ENCODE peak calls at places on chromosome 11, in six cellular contexts. One of them, this sample, is unnamed.

GRCh38 chr11:88414981-88415391 is 77.5 kb upstream of the CTSC start:
- DNase-seq in mesenchymal stem cell: peak
- DNase-seq in IMR-90: peak
- DNase-seq in trophoblast cell: no peak
- DNase-seq in neuronal stem cell: no peak
- DNase-seq in H9: no peak
- DNase-seq in this sample: no peak

GRCh38 chr11:102727890-102728289 is 3.1 kb upstream of the MMP8 start:
- DNase-seq in neuronal stem cell: no peak
- DNase-seq in H9: no peak
- DNase-seq in trophoblast cell: peak
- DNase-seq in IMR-90: peak
- DNase-seq in mesenchymal stem cell: peak
- DNase-seq in this sample: no peak

GRCh38 chr11:73734996-73735395 is 25.9 kb downstream of the RAB6A start:
- DNase-seq in IMR-90: peak
- DNase-seq in trophoblast cell: no peak
- DNase-seq in H9: no peak
- DNase-seq in neuronal stem cell: no peak
- DNase-seq in mesenchymal stem cell: peak
- DNase-seq in this sample: no peak

GRCh38 chr11:83051760-83052671 is 19.7 kb downstream of the RAB30 start:
- DNase-seq in H9: no peak
- DNase-seq in IMR-90: peak
- DNase-seq in mesenchymal stem cell: peak
- DNase-seq in trophoblast cell: peak
- DNase-seq in neuronal stem cell: no peak
- DNase-seq in this sample: no peak

GRCh38 chr11:76601272-76601671 is 69.3 kb downstream of the LRRC32 start:
- DNase-seq in mesenchymal stem cell: no peak
- DNase-seq in IMR-90: no peak
- DNase-seq in H9: no peak
- DNase-seq in neuronal stem cell: no peak
- DNase-seq in trophoblast cell: no peak
- DNase-seq in this sample: no peak

GRCh38 chr11:105298630-105299029 is 159.1 kb upstream of the CARD18 start:
- DNase-seq in H9: no peak
- DNase-seq in trophoblast cell: no peak
- DNase-seq in mesenchymal stem cell: peak
- DNase-seq in IMR-90: peak
- DNase-seq in neuronal stem cell: no peak
- DNase-seq in this sample: no peak

GRCh38 chr11:109937968-109938367 is 155.2 kb upstream of the ZC3H12C start:
- DNase-seq in mesenchymal stem cell: no peak
- DNase-seq in trophoblast cell: no peak
- DNase-seq in H9: no peak
- DNase-seq in neuronal stem cell: no peak
- DNase-seq in IMR-90: no peak
- DNase-seq in this sample: no peak

GRCh38 chr11:43359432-43359818 is 705 bp downstream of the TTC17 start:
- DNase-seq in trophoblast cell: peak
- DNase-seq in H9: peak
- DNase-seq in IMR-90: peak
- DNase-seq in mesenchymal stem cell: peak
- DNase-seq in neuronal stem cell: peak
- DNase-seq in this sample: no peak

GRCh38 chr11:75888391-75888790 is 73.4 kb downstream of the UVRAG start:
- DNase-seq in trophoblast cell: no peak
- DNase-seq in IMR-90: no peak
- DNase-seq in H9: no peak
- DNase-seq in neuronal stem cell: no peak
- DNase-seq in mesenchymal stem cell: no peak
- DNase-seq in this sample: no peak

GRCh38 chr11:68436162-68436888 is 24.2 kb upstream of the PPP6R3 start:
- DNase-seq in IMR-90: no peak
- DNase-seq in trophoblast cell: no peak
- DNase-seq in mesenchymal stem cell: no peak
- DNase-seq in H9: no peak
- DNase-seq in neuronal stem cell: no peak
- DNase-seq in this sample: no peak

GRCh38 chr11:77069336-77069968 is 2.7 kb downstream of the CAPN5 start:
- DNase-seq in neuronal stem cell: no peak
- DNase-seq in H9: peak
- DNase-seq in trophoblast cell: no peak
- DNase-seq in mesenchymal stem cell: no peak
- DNase-seq in IMR-90: no peak
- DNase-seq in this sample: no peak

GRCh38 chr11:126925321-126926093 is 75.1 kb downstream of the KIRREL3 start:
- DNase-seq in neuronal stem cell: no peak
- DNase-seq in mesenchymal stem cell: no peak
- DNase-seq in trophoblast cell: no peak
- DNase-seq in IMR-90: peak
- DNase-seq in H9: peak
- DNase-seq in this sample: no peak

GRCh38 chr11:18802381-18803257 is 11.0 kb upstream of the PTPN5 start:
- DNase-seq in trophoblast cell: peak
- DNase-seq in neuronal stem cell: peak
- DNase-seq in IMR-90: peak
- DNase-seq in mesenchymal stem cell: peak
- DNase-seq in H9: peak
- DNase-seq in this sample: peak

GRCh38 chr11:110433393-110434333 is 3.9 kb downstream of the FDX1 start:
- DNase-seq in trophoblast cell: peak
- DNase-seq in mesenchymal stem cell: peak
- DNase-seq in neuronal stem cell: no peak
- DNase-seq in H9: no peak
- DNase-seq in IMR-90: peak
- DNase-seq in this sample: no peak

GRCh38 chr11:112822478-112823274 is 138.5 kb upstream of the NCAM1 start:
- DNase-seq in IMR-90: no peak
- DNase-seq in H9: peak
- DNase-seq in mesenchymal stem cell: no peak
- DNase-seq in trophoblast cell: no peak
- DNase-seq in neuronal stem cell: no peak
- DNase-seq in this sample: peak

GRCh38 chr11:94793822-94794221 is 25.7 kb downstream of the AMOTL1 start:
- DNase-seq in IMR-90: peak
- DNase-seq in H9: no peak
- DNase-seq in mesenchymal stem cell: peak
- DNase-seq in trophoblast cell: no peak
- DNase-seq in neuronal stem cell: no peak
- DNase-seq in this sample: no peak

GRCh38 chr11:96033054-96033453 is 109.1 kb upstream of the MTMR2 start:
- DNase-seq in IMR-90: no peak
- DNase-seq in neuronal stem cell: no peak
- DNase-seq in trophoblast cell: peak
- DNase-seq in mesenchymal stem cell: no peak
- DNase-seq in H9: no peak
- DNase-seq in this sample: no peak

GRCh38 chr11:96036863-96037262 is 113.0 kb upstream of the MTMR2 start:
- DNase-seq in trophoblast cell: no peak
- DNase-seq in H9: no peak
- DNase-seq in mesenchymal stem cell: no peak
- DNase-seq in IMR-90: no peak
- DNase-seq in neuronal stem cell: no peak
- DNase-seq in this sample: no peak

GRCh38 chr11:96033569-96033968 is 109.7 kb upstream of the MTMR2 start:
- DNase-seq in mesenchymal stem cell: no peak
- DNase-seq in trophoblast cell: no peak
- DNase-seq in H9: no peak
- DNase-seq in neuronal stem cell: no peak
- DNase-seq in IMR-90: no peak
- DNase-seq in this sample: no peak

GRCh38 chr11:96035744-96036087 is 111.8 kb upstream of the MTMR2 start:
- DNase-seq in trophoblast cell: peak
- DNase-seq in mesenchymal stem cell: no peak
- DNase-seq in IMR-90: no peak
- DNase-seq in neuronal stem cell: no peak
- DNase-seq in H9: no peak
- DNase-seq in this sample: no peak

GRCh38 chr11:96035031-96035743 is 111.3 kb upstream of the MTMR2 start:
- DNase-seq in trophoblast cell: peak
- DNase-seq in H9: no peak
- DNase-seq in mesenchymal stem cell: peak
- DNase-seq in neuronal stem cell: no peak
- DNase-seq in IMR-90: no peak
- DNase-seq in this sample: no peak
- H4K91ac ChIP-seq in trophoblast cell: no peak
- H4K91ac ChIP-seq in H9: no peak
- H4K91ac ChIP-seq in mesenchymal stem cell: no peak
- H4K91ac ChIP-seq in neuronal stem cell: no peak
- H4K91ac ChIP-seq in IMR-90: no peak
- H4K91ac ChIP-seq in this sample: no peak

DNA sequence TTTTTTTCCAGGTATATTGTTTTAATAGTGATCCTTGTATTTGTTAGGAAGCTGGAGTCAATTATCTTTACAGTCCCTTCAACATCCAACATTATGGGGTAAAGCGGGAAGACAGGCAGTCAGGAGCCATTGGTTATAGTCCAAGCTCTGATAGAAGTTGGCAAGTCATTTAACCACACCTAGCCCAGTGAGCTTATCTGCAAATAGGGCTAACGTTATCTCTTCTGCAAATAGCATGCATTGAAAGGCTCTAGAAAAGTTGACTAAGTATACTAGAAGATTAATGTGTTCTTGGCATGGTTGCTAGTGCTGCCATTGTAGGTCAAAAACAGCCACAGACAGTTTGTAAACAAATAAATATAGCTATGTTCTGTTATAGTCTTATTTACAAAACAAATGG is 520.7 kb downstream of the OPCML start:
- DNase-seq in trophoblast cell: no peak
- DNase-seq in H9: no peak
- DNase-seq in neuronal stem cell: no peak
- DNase-seq in IMR-90: no peak
- DNase-seq in mesenchymal stem cell: no peak
- DNase-seq in this sample: no peak
- H4K91ac ChIP-seq in trophoblast cell: no peak
- H4K91ac ChIP-seq in H9: no peak
- H4K91ac ChIP-seq in neuronal stem cell: no peak
- H4K91ac ChIP-seq in IMR-90: no peak
- H4K91ac ChIP-seq in mesenchymal stem cell: no peak
- H4K91ac ChIP-seq in this sample: no peak

GRCh38 chr11:106959800-106960199 is 58.5 kb downstream of the GUCY1A2 start:
- DNase-seq in mesenchymal stem cell: peak
- DNase-seq in IMR-90: no peak
- DNase-seq in trophoblast cell: peak
- DNase-seq in H9: no peak
- DNase-seq in neuronal stem cell: no peak
- DNase-seq in this sample: no peak
- H4K91ac ChIP-seq in mesenchymal stem cell: no peak
- H4K91ac ChIP-seq in IMR-90: no peak
- H4K91ac ChIP-seq in trophoblast cell: no peak
- H4K91ac ChIP-seq in H9: no peak
- H4K91ac ChIP-seq in neuronal stem cell: no peak
- H4K91ac ChIP-seq in this sample: no peak

DNA sequence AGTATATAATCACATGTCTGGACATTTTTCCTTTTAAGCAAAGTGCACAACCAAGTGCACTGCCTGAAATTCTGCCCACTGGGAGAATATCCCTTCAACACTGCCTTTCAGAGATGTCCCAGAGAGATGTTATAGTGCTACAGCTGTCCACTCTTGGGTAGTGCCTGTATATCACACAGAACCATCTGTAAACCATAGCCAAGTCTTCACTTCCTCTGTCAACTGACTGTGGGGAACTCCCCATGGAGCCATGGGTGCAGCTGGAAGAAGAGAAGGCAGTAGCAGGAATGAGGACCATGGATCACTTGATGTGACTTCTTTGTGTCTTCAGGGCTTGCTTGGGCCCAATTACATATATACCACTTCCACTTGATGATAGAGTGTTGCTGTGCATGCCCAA is 44.6 kb upstream of the LIN7C start:
- DNase-seq in H9: no peak
- DNase-seq in IMR-90: no peak
- DNase-seq in neuronal stem cell: no peak
- DNase-seq in mesenchymal stem cell: no peak
- DNase-seq in trophoblast cell: no peak
- DNase-seq in this sample: no peak
- H4K91ac ChIP-seq in H9: no peak
- H4K91ac ChIP-seq in IMR-90: no peak
- H4K91ac ChIP-seq in neuronal stem cell: no peak
- H4K91ac ChIP-seq in mesenchymal stem cell: no peak
- H4K91ac ChIP-seq in trophoblast cell: no peak
- H4K91ac ChIP-seq in this sample: no peak

DNA sequence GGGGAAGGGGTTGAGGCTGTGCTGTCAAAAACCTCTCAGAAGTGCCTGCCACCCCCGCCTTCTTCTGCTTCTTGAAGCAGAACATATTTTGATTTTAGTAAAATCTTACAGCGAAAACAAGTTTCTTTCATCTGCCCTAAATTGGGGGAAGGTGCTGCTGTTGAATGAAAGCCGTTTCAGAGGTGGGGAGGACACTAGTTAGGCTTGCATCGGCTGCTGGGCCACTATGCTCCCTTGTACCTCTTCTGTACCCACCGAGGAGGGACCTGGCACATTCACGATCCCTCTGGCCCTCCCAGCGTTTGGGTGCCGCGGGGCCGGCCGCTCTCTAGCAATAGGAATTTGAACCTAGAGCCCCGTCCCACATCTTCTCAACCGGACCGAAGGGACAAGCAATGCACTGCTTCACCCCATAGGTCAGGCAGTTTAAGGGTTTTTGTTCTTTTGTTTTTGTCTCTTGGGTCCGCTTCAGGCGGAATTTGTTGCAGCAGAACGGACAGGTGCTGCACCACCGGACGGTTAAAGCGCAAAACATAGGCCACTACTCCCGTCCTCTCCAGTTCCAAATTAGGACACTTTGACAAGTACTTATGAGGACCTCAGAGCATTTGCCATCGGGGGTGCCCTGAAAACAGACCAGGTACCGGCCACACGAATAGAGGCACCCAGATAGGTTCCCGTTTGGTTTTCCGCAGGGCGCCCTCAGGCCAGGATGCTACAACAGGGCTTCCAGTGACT is 5.6 kb downstream of the SLC6A5 start:
- DNase-seq in mesenchymal stem cell: no peak
- DNase-seq in neuronal stem cell: no peak
- DNase-seq in trophoblast cell: no peak
- DNase-seq in IMR-90: no peak
- DNase-seq in H9: no peak
- DNase-seq in this sample: no peak
- H4K91ac ChIP-seq in mesenchymal stem cell: no peak
- H4K91ac ChIP-seq in neuronal stem cell: no peak
- H4K91ac ChIP-seq in trophoblast cell: no peak
- H4K91ac ChIP-seq in IMR-90: no peak
- H4K91ac ChIP-seq in H9: no peak
- H4K91ac ChIP-seq in this sample: no peak

This sample was measured in H1.